ENCODE peak calls at places on chromosome 21, in eight cellular contexts. One of them, this sample, is unnamed.

GRCh38 chr21:17988038-17988437 is 168.9 kb upstream of the C21orf91 start:
- DNase-seq in stimulated activated CD8-positive, alpha-beta memory T cell treated with anti-CD3 and anti-CD28 coated beads, Interleukin-2, amount 100 ng/mL, for 48 hours: no peak
- DNase-seq in cardiac muscle cell: no peak
- DNase-seq in Peyer's patch: no peak
- DNase-seq in epithelial cell of prostate: peak; percentile 24
- DNase-seq in brain microvascular endothelial cell: no peak
- DNase-seq in central memory CD4-positive, alpha-beta T cell: no peak
- DNase-seq in activated CD4-positive, alpha-beta T cell treated with anti-CD3 and anti-CD28 coated beads for 24 hours: no peak
- DNase-seq in this sample: no peak

GRCh38 chr21:46500224-46500861 is 41.7 kb downstream of the DIP2A start:
- DNase-seq in epithelial cell of prostate: no peak
- DNase-seq in central memory CD4-positive, alpha-beta T cell: peak; percentile 9
- DNase-seq in activated CD4-positive, alpha-beta T cell treated with anti-CD3 and anti-CD28 coated beads for 24 hours: no peak
- DNase-seq in stimulated activated CD8-positive, alpha-beta memory T cell treated with anti-CD3 and anti-CD28 coated beads, Interleukin-2, amount 100 ng/mL, for 48 hours: no peak
- DNase-seq in cardiac muscle cell: no peak
- DNase-seq in brain microvascular endothelial cell: no peak
- DNase-seq in Peyer's patch: no peak
- DNase-seq in this sample: peak; percentile 20

GRCh38 chr21:41752231-41752681 is 14.6 kb downstream of the RIPK4 start:
- DNase-seq in Peyer's patch: no peak
- DNase-seq in cardiac muscle cell: no peak
- DNase-seq in central memory CD4-positive, alpha-beta T cell: no peak
- DNase-seq in stimulated activated CD8-positive, alpha-beta memory T cell treated with anti-CD3 and anti-CD28 coated beads, Interleukin-2, amount 100 ng/mL, for 48 hours: no peak
- DNase-seq in brain microvascular endothelial cell: no peak
- DNase-seq in epithelial cell of prostate: peak; percentile 65
- DNase-seq in activated CD4-positive, alpha-beta T cell treated with anti-CD3 and anti-CD28 coated beads for 24 hours: no peak
- DNase-seq in this sample: no peak

GRCh38 chr21:29175408-29176147 is 45.1 kb downstream of the MAP3K7CL start:
- DNase-seq in brain microvascular endothelial cell: peak; percentile 84
- DNase-seq in central memory CD4-positive, alpha-beta T cell: no peak
- DNase-seq in stimulated activated CD8-positive, alpha-beta memory T cell treated with anti-CD3 and anti-CD28 coated beads, Interleukin-2, amount 100 ng/mL, for 48 hours: no peak
- DNase-seq in epithelial cell of prostate: no peak
- DNase-seq in activated CD4-positive, alpha-beta T cell treated with anti-CD3 and anti-CD28 coated beads for 24 hours: no peak
- DNase-seq in cardiac muscle cell: no peak
- DNase-seq in Peyer's patch: no peak
- DNase-seq in this sample: peak; percentile 8

GRCh38 chr21:26544208-26544607 is 28.9 kb downstream of the CYYR1 start:
- DNase-seq in brain microvascular endothelial cell: no peak
- DNase-seq in activated CD4-positive, alpha-beta T cell treated with anti-CD3 and anti-CD28 coated beads for 24 hours: no peak
- DNase-seq in Peyer's patch: no peak
- DNase-seq in stimulated activated CD8-positive, alpha-beta memory T cell treated with anti-CD3 and anti-CD28 coated beads, Interleukin-2, amount 100 ng/mL, for 48 hours: no peak
- DNase-seq in cardiac muscle cell: no peak
- DNase-seq in epithelial cell of prostate: peak; percentile 10
- DNase-seq in central memory CD4-positive, alpha-beta T cell: no peak
- DNase-seq in this sample: no peak

GRCh38 chr21:32233055-32233546 is 45.7 kb downstream of the MIS18A start:
- DNase-seq in cardiac muscle cell: no peak
- DNase-seq in epithelial cell of prostate: no peak
- DNase-seq in Peyer's patch: no peak
- DNase-seq in central memory CD4-positive, alpha-beta T cell: no peak
- DNase-seq in stimulated activated CD8-positive, alpha-beta memory T cell treated with anti-CD3 and anti-CD28 coated beads, Interleukin-2, amount 100 ng/mL, for 48 hours: no peak
- DNase-seq in activated CD4-positive, alpha-beta T cell treated with anti-CD3 and anti-CD28 coated beads for 24 hours: no peak
- DNase-seq in brain microvascular endothelial cell: no peak
- DNase-seq in this sample: no peak

GRCh38 chr21:34732388-34732821 is 63.6 kb downstream of the CLIC6 start:
- DNase-seq in epithelial cell of prostate: peak; percentile 49
- DNase-seq in cardiac muscle cell: no peak
- DNase-seq in central memory CD4-positive, alpha-beta T cell: no peak
- DNase-seq in stimulated activated CD8-positive, alpha-beta memory T cell treated with anti-CD3 and anti-CD28 coated beads, Interleukin-2, amount 100 ng/mL, for 48 hours: no peak
- DNase-seq in brain microvascular endothelial cell: no peak
- DNase-seq in Peyer's patch: no peak
- DNase-seq in activated CD4-positive, alpha-beta T cell treated with anti-CD3 and anti-CD28 coated beads for 24 hours: no peak
- DNase-seq in this sample: no peak

GRCh38 chr21:25350056-25350455 is 257.2 kb downstream of the MRPL39 start:
- DNase-seq in activated CD4-positive, alpha-beta T cell treated with anti-CD3 and anti-CD28 coated beads for 24 hours: peak; percentile 12
- DNase-seq in stimulated activated CD8-positive, alpha-beta memory T cell treated with anti-CD3 and anti-CD28 coated beads, Interleukin-2, amount 100 ng/mL, for 48 hours: peak; percentile 39
- DNase-seq in central memory CD4-positive, alpha-beta T cell: no peak
- DNase-seq in brain microvascular endothelial cell: peak; percentile 71
- DNase-seq in Peyer's patch: no peak
- DNase-seq in cardiac muscle cell: peak; percentile 26
- DNase-seq in epithelial cell of prostate: no peak
- DNase-seq in this sample: no peak

GRCh38 chr21:26070121-26070520 is 100.4 kb downstream of the APP start:
- DNase-seq in central memory CD4-positive, alpha-beta T cell: no peak
- DNase-seq in Peyer's patch: no peak
- DNase-seq in stimulated activated CD8-positive, alpha-beta memory T cell treated with anti-CD3 and anti-CD28 coated beads, Interleukin-2, amount 100 ng/mL, for 48 hours: no peak
- DNase-seq in brain microvascular endothelial cell: no peak
- DNase-seq in cardiac muscle cell: no peak
- DNase-seq in epithelial cell of prostate: no peak
- DNase-seq in activated CD4-positive, alpha-beta T cell treated with anti-CD3 and anti-CD28 coated beads for 24 hours: no peak
- DNase-seq in this sample: no peak

GRCh38 chr21:45304945-45305344 is 17.2 kb upstream of the POFUT2 start:
- DNase-seq in central memory CD4-positive, alpha-beta T cell: peak; percentile 29
- DNase-seq in cardiac muscle cell: no peak
- DNase-seq in Peyer's patch: no peak
- DNase-seq in brain microvascular endothelial cell: no peak
- DNase-seq in activated CD4-positive, alpha-beta T cell treated with anti-CD3 and anti-CD28 coated beads for 24 hours: no peak
- DNase-seq in epithelial cell of prostate: no peak
- DNase-seq in stimulated activated CD8-positive, alpha-beta memory T cell treated with anti-CD3 and anti-CD28 coated beads, Interleukin-2, amount 100 ng/mL, for 48 hours: no peak
- DNase-seq in this sample: no peak

GRCh38 chr21:45825209-45825602 is 156.4 kb upstream of the COL6A1 start:
- DNase-seq in Peyer's patch: no peak
- DNase-seq in brain microvascular endothelial cell: no peak
- DNase-seq in stimulated activated CD8-positive, alpha-beta memory T cell treated with anti-CD3 and anti-CD28 coated beads, Interleukin-2, amount 100 ng/mL, for 48 hours: no peak
- DNase-seq in activated CD4-positive, alpha-beta T cell treated with anti-CD3 and anti-CD28 coated beads for 24 hours: no peak
- DNase-seq in epithelial cell of prostate: no peak
- DNase-seq in cardiac muscle cell: no peak
- DNase-seq in central memory CD4-positive, alpha-beta T cell: no peak
- DNase-seq in this sample: no peak

GRCh38 chr21:32463367-32463766 is 50.9 kb downstream of the EVA1C start:
- DNase-seq in cardiac muscle cell: no peak
- DNase-seq in activated CD4-positive, alpha-beta T cell treated with anti-CD3 and anti-CD28 coated beads for 24 hours: no peak
- DNase-seq in central memory CD4-positive, alpha-beta T cell: no peak
- DNase-seq in stimulated activated CD8-positive, alpha-beta memory T cell treated with anti-CD3 and anti-CD28 coated beads, Interleukin-2, amount 100 ng/mL, for 48 hours: no peak
- DNase-seq in epithelial cell of prostate: no peak
- DNase-seq in Peyer's patch: no peak
- DNase-seq in brain microvascular endothelial cell: peak; percentile 81
- DNase-seq in this sample: no peak

GRCh38 chr21:32248616-32249550 is 30.0 kb downstream of the MIS18A start:
- DNase-seq in stimulated activated CD8-positive, alpha-beta memory T cell treated with anti-CD3 and anti-CD28 coated beads, Interleukin-2, amount 100 ng/mL, for 48 hours: no peak
- DNase-seq in Peyer's patch: no peak
- DNase-seq in activated CD4-positive, alpha-beta T cell treated with anti-CD3 and anti-CD28 coated beads for 24 hours: no peak
- DNase-seq in brain microvascular endothelial cell: no peak
- DNase-seq in cardiac muscle cell: no peak
- DNase-seq in epithelial cell of prostate: no peak
- DNase-seq in central memory CD4-positive, alpha-beta T cell: no peak
- DNase-seq in this sample: peak; percentile 25

GRCh38 chr21:26169611-26170470 is 729 bp downstream of the APP start:
- DNase-seq in stimulated activated CD8-positive, alpha-beta memory T cell treated with anti-CD3 and anti-CD28 coated beads, Interleukin-2, amount 100 ng/mL, for 48 hours: peak; percentile 18
- DNase-seq in activated CD4-positive, alpha-beta T cell treated with anti-CD3 and anti-CD28 coated beads for 24 hours: no peak
- DNase-seq in central memory CD4-positive, alpha-beta T cell: peak; percentile 19
- DNase-seq in Peyer's patch: peak; percentile 21
- DNase-seq in cardiac muscle cell: peak; percentile 70
- DNase-seq in brain microvascular endothelial cell: peak; percentile 45
- DNase-seq in epithelial cell of prostate: no peak
- DNase-seq in this sample: no peak